ENCODE peak calls at places on chromosome 1, in seven cellular contexts. One of them, this sample, is unnamed.

GRCh38 chr1:228081144-228081543 is 1.4 kb upstream of the ARF1 start:
- DNase-seq in HCT116: no peak
- DNase-seq in K562: peak; percentile 46
- DNase-seq in HepG2: no peak
- DNase-seq in SK-N-SH: peak; percentile 54
- DNase-seq in H1: no peak
- DNase-seq in GM12878: no peak
- DNase-seq in this sample: no peak

GRCh38 chr1:3244539-3245315 is 175.7 kb downstream of the PRDM16 start:
- DNase-seq in HCT116: no peak
- DNase-seq in K562: no peak
- DNase-seq in HepG2: no peak
- DNase-seq in SK-N-SH: no peak
- DNase-seq in H1: no peak
- DNase-seq in GM12878: no peak
- DNase-seq in this sample: no peak

GRCh38 chr1:38009088-38009840 is 3.3 kb upstream of the UTP11 start:
- DNase-seq in HCT116: no peak
- DNase-seq in K562: peak; percentile 95
- DNase-seq in HepG2: no peak
- DNase-seq in SK-N-SH: no peak
- DNase-seq in H1: no peak
- DNase-seq in GM12878: no peak
- DNase-seq in this sample: no peak

GRCh38 chr1:2606004-2606805 is 19.6 kb downstream of the PRXL2B start:
- DNase-seq in HCT116: no peak
- DNase-seq in K562: no peak
- DNase-seq in HepG2: no peak
- DNase-seq in SK-N-SH: peak; percentile 30
- DNase-seq in H1: no peak
- DNase-seq in GM12878: no peak
- DNase-seq in this sample: no peak

GRCh38 chr1:171739646-171740045 is 2.2 kb downstream of the VAMP4 start:
- DNase-seq in HCT116: no peak
- DNase-seq in K562: no peak
- DNase-seq in HepG2: no peak
- DNase-seq in SK-N-SH: no peak
- DNase-seq in H1: no peak
- DNase-seq in GM12878: no peak
- DNase-seq in this sample: no peak

GRCh38 chr1:13642306-13643004 is 57.5 kb upstream of the PRDM2 start:
- DNase-seq in HCT116: no peak
- DNase-seq in K562: no peak
- DNase-seq in HepG2: no peak
- DNase-seq in SK-N-SH: no peak
- DNase-seq in H1: no peak
- DNase-seq in GM12878: no peak
- DNase-seq in this sample: no peak

GRCh38 chr1:225879521-225880209 is 2.5 kb downstream of the TMEM63A start:
- DNase-seq in HCT116: no peak
- DNase-seq in K562: peak; percentile 53
- DNase-seq in HepG2: peak; percentile 21
- DNase-seq in SK-N-SH: no peak
- DNase-seq in H1: no peak
- DNase-seq in GM12878: no peak
- DNase-seq in this sample: no peak

GRCh38 chr1:73452522-73452921 is 745.5 kb downstream of the LRRIQ3 start:
- DNase-seq in HCT116: no peak
- DNase-seq in K562: no peak
- DNase-seq in HepG2: no peak
- DNase-seq in SK-N-SH: no peak
- DNase-seq in H1: no peak
- DNase-seq in GM12878: no peak
- DNase-seq in this sample: no peak

GRCh38 chr1:91564888-91565700 is 64.4 kb downstream of the CDC7 start:
- DNase-seq in HCT116: no peak
- DNase-seq in K562: no peak
- DNase-seq in HepG2: no peak
- DNase-seq in SK-N-SH: no peak
- DNase-seq in H1: no peak
- DNase-seq in GM12878: no peak
- DNase-seq in this sample: peak; percentile 42

GRCh38 chr1:75696000-75696399 is 28.5 kb upstream of the ACADM start:
- DNase-seq in HCT116: no peak
- DNase-seq in K562: no peak
- DNase-seq in HepG2: no peak
- DNase-seq in SK-N-SH: no peak
- DNase-seq in H1: no peak
- DNase-seq in GM12878: no peak
- DNase-seq in this sample: no peak

GRCh38 chr1:218439541-218440295 is 94.6 kb downstream of the TGFB2 start:
- DNase-seq in HCT116: no peak
- DNase-seq in K562: no peak
- DNase-seq in HepG2: peak; percentile 20
- DNase-seq in SK-N-SH: no peak
- DNase-seq in H1: no peak
- DNase-seq in GM12878: no peak
- DNase-seq in this sample: no peak

GRCh38 chr1:225887030-225887314 is 2.0 kb downstream of the LEFTY1 start:
- DNase-seq in HCT116: no peak
- DNase-seq in K562: no peak
- DNase-seq in HepG2: no peak
- DNase-seq in SK-N-SH: no peak
- DNase-seq in H1: no peak
- DNase-seq in GM12878: no peak
- DNase-seq in this sample: no peak

GRCh38 chr1:215273838-215274516 is 191.4 kb downstream of the KCNK2 start:
- DNase-seq in HCT116: peak; percentile 3
- DNase-seq in K562: no peak
- DNase-seq in HepG2: no peak
- DNase-seq in SK-N-SH: no peak
- DNase-seq in H1: no peak
- DNase-seq in GM12878: no peak
- DNase-seq in this sample: no peak

GRCh38 chr1:50333595-50333974 is 89.7 kb downstream of the DMRTA2 start:
- DNase-seq in HCT116: no peak
- DNase-seq in K562: peak; percentile 84
- DNase-seq in HepG2: no peak
- DNase-seq in SK-N-SH: peak; percentile 40
- DNase-seq in H1: peak; percentile 25
- DNase-seq in GM12878: no peak
- DNase-seq in this sample: peak; percentile 52

GRCh38 chr1:10795305-10796021 is 983 bp downstream of the CASZ1 start:
- DNase-seq in HCT116: no peak
- DNase-seq in K562: no peak
- DNase-seq in HepG2: no peak
- DNase-seq in SK-N-SH: peak; percentile 59
- DNase-seq in H1: no peak
- DNase-seq in GM12878: no peak
- DNase-seq in this sample: no peak

GRCh38 chr1:41707793-41708192 is 210.9 kb downstream of the HIVEP3 start:
- DNase-seq in HCT116: no peak
- DNase-seq in K562: no peak
- DNase-seq in HepG2: no peak
- DNase-seq in SK-N-SH: no peak
- DNase-seq in H1: no peak
- DNase-seq in GM12878: no peak
- DNase-seq in this sample: no peak

GRCh38 chr1:41711581-41711980 is 207.1 kb downstream of the HIVEP3 start:
- DNase-seq in HCT116: no peak
- DNase-seq in K562: no peak
- DNase-seq in HepG2: no peak
- DNase-seq in SK-N-SH: no peak
- DNase-seq in H1: no peak
- DNase-seq in GM12878: no peak
- DNase-seq in this sample: no peak

GRCh38 chr1:41708332-41708731 is 210.4 kb downstream of the HIVEP3 start:
- DNase-seq in HCT116: no peak
- DNase-seq in K562: no peak
- DNase-seq in HepG2: no peak
- DNase-seq in SK-N-SH: no peak
- DNase-seq in H1: no peak
- DNase-seq in GM12878: no peak
- DNase-seq in this sample: no peak

GRCh38 chr1:41710980-41711379 is 207.7 kb downstream of the HIVEP3 start:
- DNase-seq in HCT116: no peak
- DNase-seq in K562: no peak
- DNase-seq in HepG2: no peak
- DNase-seq in SK-N-SH: peak; percentile 50
- DNase-seq in H1: no peak
- DNase-seq in GM12878: no peak
- DNase-seq in this sample: no peak

GRCh38 chr1:41709873-41710272 is 208.8 kb downstream of the HIVEP3 start:
- DNase-seq in HCT116: no peak
- DNase-seq in K562: no peak
- DNase-seq in HepG2: no peak
- DNase-seq in SK-N-SH: no peak
- DNase-seq in H1: no peak
- DNase-seq in GM12878: no peak
- DNase-seq in this sample: no peak
- H3K4me1 ChIP-seq in HCT116: peaks cover 4% of the 10 kb centered on the region
- H3K4me1 ChIP-seq in K562: no peaks in the 10 kb centered on the region
- H3K4me1 ChIP-seq in HepG2: no peaks in the 10 kb centered on the region
- H3K4me1 ChIP-seq in SK-N-SH: peaks cover 44% of the 10 kb centered on the region
- H3K4me1 ChIP-seq in H1: peaks cover 7% of the 10 kb centered on the region
- H3K4me1 ChIP-seq in GM12878: peaks cover 5% of the 10 kb centered on the region
- H3K4me1 ChIP-seq in this sample: peaks cover 20% of the 10 kb centered on the region

GRCh38 chr1:68254667-68255226 is 22.4 kb upstream of the WLS start:
- DNase-seq in HCT116: no peak
- DNase-seq in K562: no peak
- DNase-seq in HepG2: no peak
- DNase-seq in SK-N-SH: no peak
- DNase-seq in H1: no peak
- DNase-seq in GM12878: no peak
- DNase-seq in this sample: no peak

DNA sequence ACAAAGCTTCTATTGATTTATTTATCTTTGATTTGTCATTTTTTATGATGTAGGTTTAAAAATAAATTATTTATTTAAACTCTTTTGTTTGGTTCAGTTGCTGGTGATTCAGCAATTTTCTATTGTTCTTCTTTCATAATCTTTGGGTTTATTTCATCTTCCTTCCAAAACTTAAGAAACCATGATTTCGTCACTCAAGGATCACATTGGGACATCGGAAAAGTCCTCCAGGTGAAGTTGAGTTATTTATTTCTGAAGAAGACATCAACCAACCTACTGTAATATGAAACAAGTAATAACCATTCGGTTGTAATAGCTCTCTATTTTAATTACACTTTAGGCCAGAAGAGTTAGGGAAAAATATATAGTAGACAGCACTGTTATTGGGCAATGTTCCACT is 23.0 kb upstream of the WLS start:
- DNase-seq in HCT116: no peak
- DNase-seq in K562: no peak
- DNase-seq in HepG2: no peak
- DNase-seq in SK-N-SH: no peak
- DNase-seq in H1: no peak
- DNase-seq in GM12878: no peak
- DNase-seq in this sample: no peak
- TF ChIP-seq YY1 in HCT116: no peak
- TF ChIP-seq YY1 in K562: no peak
- TF ChIP-seq YY1 in HepG2: no peak
- TF ChIP-seq YY1 in SK-N-SH: no peak
- TF ChIP-seq YY1 in H1: no peak
- TF ChIP-seq YY1 in GM12878: no peak
- TF ChIP-seq YY1 in this sample: no peak

GRCh38 chr1:27876341-27877114 is 4.2 kb downstream of the THEMIS2 start:
- DNase-seq in HCT116: no peak
- DNase-seq in K562: no peak
- DNase-seq in HepG2: no peak
- DNase-seq in SK-N-SH: no peak
- DNase-seq in H1: no peak
- DNase-seq in GM12878: no peak
- DNase-seq in this sample: no peak
- H3K4me1 ChIP-seq in HCT116: peaks cover 8% of the 10 kb centered on the region
- H3K4me1 ChIP-seq in K562: peaks cover 36% of the 10 kb centered on the region
- H3K4me1 ChIP-seq in HepG2: peaks cover 21% of the 10 kb centered on the region
- H3K4me1 ChIP-seq in SK-N-SH: peaks cover 26% of the 10 kb centered on the region
- H3K4me1 ChIP-seq in H1: peaks cover 5% of the 10 kb centered on the region
- H3K4me1 ChIP-seq in GM12878: peaks cover 21% of the 10 kb centered on the region
- H3K4me1 ChIP-seq in this sample: peaks cover 10% of the 10 kb centered on the region

DNA sequence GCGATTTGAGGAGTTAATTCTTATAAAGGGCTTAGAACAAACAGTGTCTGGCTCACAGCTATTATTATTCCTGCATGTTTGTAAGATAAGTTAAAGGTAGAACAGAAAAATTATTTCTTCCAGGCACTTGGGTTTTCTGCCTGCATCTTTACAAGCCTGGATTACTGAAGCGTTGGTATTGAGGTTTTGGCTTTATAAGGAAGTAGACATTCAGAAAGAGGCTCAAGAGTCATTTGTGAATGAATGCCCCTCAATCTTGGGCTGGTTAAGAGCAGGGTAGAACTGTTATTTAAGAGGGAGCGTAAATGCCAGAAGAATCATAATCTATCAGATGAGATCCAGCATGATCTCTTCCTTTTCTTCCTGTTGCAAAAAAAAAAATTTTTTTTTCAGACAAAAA is 77.3 kb upstream of the ARID1A start:
- DNase-seq in HCT116: no peak
- DNase-seq in K562: no peak
- DNase-seq in HepG2: no peak
- DNase-seq in SK-N-SH: no peak
- DNase-seq in H1: no peak
- DNase-seq in GM12878: no peak
- DNase-seq in this sample: no peak
- TF ChIP-seq YY1 in HCT116: no peak
- TF ChIP-seq YY1 in K562: no peak
- TF ChIP-seq YY1 in HepG2: no peak
- TF ChIP-seq YY1 in SK-N-SH: no peak
- TF ChIP-seq YY1 in H1: no peak
- TF ChIP-seq YY1 in GM12878: no peak
- TF ChIP-seq YY1 in this sample: no peak